ENCODE peak calls at places on chromosomes 13 and 19, in six cellular contexts. J is stomach, B is omental fat pad, A is neural crest cell, S is ovary, L is neural progenitor cell. V is an unnamed sample.

GRCh38 chr19:10513223-10513622 is 4.0 kb downstream of the S1PR5 start:
- DNase-seq in J (no peak), S (no peak), B (no peak), L (no peak), A (no peak), V (no peak)

GRCh38 chr19:33784432-33784831 is 12.2 kb upstream of the KCTD15 start:
- DNase-seq in S (no peak), B (no peak), A (no peak), J (no peak), L (no peak), V (no peak)

GRCh38 chr19:8141726-8142524 is 7.5 kb downstream of the FBN3 start:
- DNase-seq in B (no peak), S (no peak), L (no peak), A (no peak), J (no peak), V (no peak)

GRCh38 chr19:6677924-6678689 is 8.1 kb upstream of the TNFSF14 start:
- DNase-seq in A (peak), B (no peak), J (no peak), L (peak), S (no peak), V (no peak)

GRCh38 chr19:54247106-54247930 is 4.7 kb upstream of the LILRA6 start:
- DNase-seq in A (no peak), S (no peak), L (no peak), B (no peak), J (no peak), V (no peak)

GRCh38 chr13:40355126-40355719 is 311.2 kb downstream of the FOXO1 start:
- DNase-seq in L (no peak), J (no peak), S (no peak), B (no peak), A (no peak), V (no peak)

GRCh38 chr19:17842663-17843313 is 5.0 kb downstream of the JAK3 start:
- DNase-seq in A (no peak), L (no peak), S (peak), B (no peak), J (no peak), V (no peak)

GRCh38 chr13:28640861-28641599 is 17.9 kb upstream of the POMP start:
- DNase-seq in B (no peak), A (no peak), L (no peak), J (no peak), S (no peak), V (no peak)

GRCh38 chr13:111526922-111527321 is 206.5 kb downstream of the TEX29 start:
- DNase-seq in L (no peak), B (no peak), A (no peak), S (no peak), J (no peak), V (no peak)

GRCh38 chr19:5703819-5704818 is 14.0 kb downstream of the RPL36 start:
- DNase-seq in L (no peak), S (no peak), A (no peak), J (no peak), B (no peak), V (no peak)

GRCh38 chr13:86946734-86947133 is 724.4 kb upstream of the SLITRK5 start:
- DNase-seq in A (no peak), L (no peak), B (no peak), J (no peak), S (no peak), V (no peak)

DNA sequence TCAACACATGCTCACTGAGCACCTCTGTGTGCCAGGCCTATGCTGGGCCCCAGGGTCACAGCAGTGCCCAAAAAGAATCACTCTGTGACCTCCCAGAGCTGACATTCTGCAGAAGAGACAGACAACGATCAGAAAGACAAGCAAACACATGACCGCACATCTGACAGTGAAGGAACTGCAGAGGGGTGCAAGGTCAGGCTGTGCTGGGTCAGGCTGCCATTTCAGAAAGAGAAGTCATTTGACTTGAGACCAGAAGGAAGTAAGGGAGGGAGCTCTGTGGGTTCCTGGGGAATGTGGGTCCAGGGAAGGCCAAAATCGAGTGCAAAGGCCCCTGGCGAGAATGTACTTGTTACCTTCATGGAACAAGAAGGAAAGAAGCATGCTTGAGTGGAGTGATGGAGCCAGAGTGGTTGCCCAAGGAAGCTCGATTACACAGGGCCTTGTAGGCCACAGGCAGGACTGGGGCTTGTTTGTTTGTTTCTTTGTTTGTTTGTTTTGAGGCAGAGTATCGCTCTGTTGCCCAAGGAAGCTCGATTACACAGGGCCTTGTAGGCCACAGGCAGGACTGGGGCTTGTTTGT is 11.4 kb upstream of the CD22 start:
- DNase-seq in J (no peak), A (no peak), S (peak), B (no peak), L (no peak), V (no peak)
- TF ChIP-seq CTCF in J (no peak), A (no peak), S (no peak), B (no peak), L (no peak), V (no peak)

DNA sequence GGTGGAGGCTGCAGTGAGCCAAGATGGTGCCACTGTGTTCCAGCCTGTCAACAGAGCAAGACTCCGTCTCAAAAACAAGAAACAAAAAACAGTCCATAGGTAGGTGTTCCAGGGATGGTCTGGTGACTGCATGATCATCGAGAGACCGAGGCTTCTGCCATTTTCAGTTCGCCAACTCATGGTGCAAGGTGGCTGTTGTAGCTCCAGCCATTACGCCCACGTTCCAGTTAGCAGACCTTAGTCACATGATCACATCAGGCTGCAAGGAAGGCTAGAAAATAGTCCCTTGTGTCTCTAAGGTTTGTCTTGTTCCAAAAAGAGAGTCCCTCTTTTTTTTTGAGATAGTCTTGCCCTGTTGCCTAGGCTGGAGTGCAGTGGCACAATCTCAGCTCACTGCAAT is 3.1 kb upstream of the CLASRP start:
- DNase-seq in B (no peak), A (no peak), S (no peak), L (no peak), J (no peak), V (no peak)
- TF ChIP-seq CTCF in B (no peak), A (no peak), S (no peak), L (no peak), J (no peak), V (no peak)

GRCh38 chr19:58407658-58408151 is 744 bp upstream of the ZNF584 start:
- DNase-seq in B (no peak), L (peak), A (no peak), J (no peak), S (peak), V (no peak)

GRCh38 chr19:58408152-58409009 is at the start of gene ZNF584:
- DNase-seq in J (peak), S (peak), L (peak), A (peak), B (peak), V (peak)

GRCh38 chr19:58401825-58402433 is 6.5 kb downstream of the RNF225 start:
- DNase-seq in B (no peak), J (no peak), A (no peak), S (peak), L (no peak), V (no peak)

GRCh38 chr19:58409010-58409790 is 751 bp downstream of the ZNF584 start:
- DNase-seq in L (peak), J (no peak), A (no peak), B (no peak), S (peak), V (no peak)

GRCh38 chr19:58406818-58407657 is 1.4 kb upstream of the ZNF584 start:
- DNase-seq in B (no peak), L (peak), S (no peak), J (no peak), A (no peak), V (no peak)
- TF ChIP-seq CTCF in B (no peak), L (peak), S (no peak), J (no peak), A (peak), V (peak)

GRCh38 chr13:38866649-38867048 is 124.0 kb downstream of the STOML3 start:
- DNase-seq in L (no peak), A (no peak), S (no peak), B (no peak), J (no peak), V (no peak)
- TF ChIP-seq CTCF in L (no peak), A (no peak), S (no peak), B (no peak), J (no peak), V (no peak)

GRCh38 chr13:109028626-109029025 is 399.2 kb downstream of the MYO16 start:
- DNase-seq in B (no peak), J (no peak), L (no peak), A (no peak), S (no peak), V (no peak)

GRCh38 chr13:109026266-109026665 is 396.9 kb downstream of the MYO16 start:
- DNase-seq in L (no peak), B (no peak), J (no peak), A (no peak), S (no peak), V (no peak)
- TF ChIP-seq CTCF in L (no peak), B (no peak), J (no peak), A (no peak), S (no peak), V (no peak)

GRCh38 chr19:58513213-58513693 is 1.5 kb upstream of the SLC27A5 start:
- DNase-seq in L (no peak), J (no peak), A (no peak), S (no peak), B (no peak), V (no peak)
- TF ChIP-seq CTCF in L (no peak), J (no peak), A (no peak), S (no peak), B (no peak), V (no peak)

DNA sequence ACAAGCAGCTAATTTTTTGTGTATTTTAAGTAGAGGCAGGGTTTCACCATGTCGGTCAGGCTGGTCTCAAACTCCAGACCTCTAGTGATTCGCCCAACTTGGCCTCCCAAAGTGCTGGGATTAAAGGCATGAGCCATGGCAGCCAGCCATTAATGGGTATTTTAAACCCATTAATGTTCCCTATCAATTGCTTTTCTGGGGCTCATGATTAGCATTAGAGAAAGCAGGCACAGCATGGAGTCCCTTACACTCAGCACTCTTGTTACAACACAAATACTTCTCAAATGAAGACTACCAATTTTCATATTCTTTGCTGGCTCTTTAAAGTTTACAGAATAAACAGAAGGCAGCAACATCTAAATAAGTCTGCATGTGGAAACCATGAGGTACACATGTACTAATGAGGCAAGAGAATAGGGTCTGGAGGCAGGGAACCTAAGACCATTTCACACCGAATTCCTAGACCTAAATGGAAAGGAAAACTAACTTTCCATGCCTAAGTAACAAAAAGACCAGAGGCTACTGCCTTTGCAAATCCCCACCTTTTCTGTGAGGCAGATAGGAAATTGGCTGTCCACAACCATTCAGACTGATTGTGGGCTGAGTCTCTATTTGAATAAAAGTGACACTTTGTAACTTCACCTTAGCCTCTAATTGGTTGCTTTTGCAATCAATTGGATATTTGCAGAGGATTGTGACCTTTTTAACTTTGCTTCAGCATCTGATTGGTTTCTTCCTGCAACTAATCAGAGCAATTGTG is 21.2 kb downstream of the ZNF675 start:
- DNase-seq in A (no peak), L (no peak), B (no peak), S (no peak), J (no peak), V (no peak)
- TF ChIP-seq CTCF in A (no peak), L (no peak), B (no peak), S (no peak), J (no peak), V (no peak)

DNA sequence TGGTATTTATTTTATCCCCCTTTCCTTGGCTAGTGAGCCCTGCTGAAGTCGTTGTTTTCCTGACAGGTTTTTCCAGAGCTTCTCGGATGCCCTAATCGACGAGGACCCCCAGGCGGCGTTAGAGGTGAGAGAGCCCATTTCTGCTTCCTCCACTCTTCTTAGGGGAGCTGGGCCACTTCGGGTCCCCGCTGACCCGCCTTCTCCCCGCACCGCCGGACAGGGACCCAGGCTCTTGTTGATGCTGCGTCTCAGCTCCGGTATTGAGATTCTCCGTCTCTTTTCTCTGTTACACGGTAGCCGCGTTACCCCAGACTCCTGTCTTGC is 306 bp downstream of the SUGT1 start:
- DNase-seq in L (no peak), A (no peak), S (no peak), B (no peak), J (no peak), V (no peak)
- TF ChIP-seq CTCF in L (peak), A (peak), S (no peak), B (peak), J (no peak), V (peak)

V was measured in type B pancreatic cell.